ENCODE peak calls at places on chromosomes 12 and 14, in six cellular contexts. W, G, Z, A, Y and D are unnamed samples.

GRCh38 chr14:92549096-92549852 is 35.7 kb downstream of the RIN3 start:
- DNase-seq in W (no peak), G (no peak), Z (no peak), A (no peak), Y (no peak), D (peak)

GRCh38 chr12:70885952-70886351 is 34.6 kb downstream of the PTPRR start:
- DNase-seq in W (no peak), G (no peak), Z (no peak), A (no peak), Y (no peak), D (no peak)

GRCh38 chr14:58733451-58734208 is 95.9 kb downstream of the DACT1 start:
- DNase-seq in W (no peak), G (no peak), Z (no peak), A (no peak), Y (no peak), D (no peak)

GRCh38 chr14:22088614-22089359 is 415.2 kb upstream of the OR4E1 start:
- DNase-seq in W (no peak), G (no peak), Z (no peak), A (no peak), Y (no peak), D (no peak)

GRCh38 chr14:79136437-79137430 is 966.6 kb downstream of the NRXN3 start:
- DNase-seq in W (no peak), G (no peak), Z (no peak), A (no peak), Y (no peak), D (no peak)

GRCh38 chr12:132153501-132154340 is 9.5 kb downstream of the NOC4L start:
- DNase-seq in W (peak), G (no peak), Z (peak), A (peak), Y (peak), D (peak)

GRCh38 chr12:15629761-15630160 is 159.4 kb downstream of the EPS8 start:
- DNase-seq in W (no peak), G (no peak), Z (peak), A (no peak), Y (no peak), D (no peak)

GRCh38 chr12:70660620-70661219 is 23.5 kb upstream of the PTPRB start:
- DNase-seq in W (no peak), G (no peak), Z (peak), A (no peak), Y (no peak), D (no peak)

GRCh38 chr14:105857816-105858675 is 331.7 kb downstream of the TMEM121 start:
- DNase-seq in W (no peak), G (no peak), Z (no peak), A (peak), Y (no peak), D (peak)

GRCh38 chr14:102525213-102526143 is 15.9 kb upstream of the ANKRD9 start:
- DNase-seq in W (no peak), G (no peak), Z (peak), A (peak), Y (peak), D (no peak)

GRCh38 chr12:26188132-26188531 is 7.2 kb upstream of the SSPN start:
- DNase-seq in W (no peak), G (no peak), Z (no peak), A (no peak), Y (no peak), D (no peak)

GRCh38 chr12:50402270-50403000 is 1.8 kb downstream of the LARP4 start:
- DNase-seq in W (no peak), G (no peak), Z (no peak), A (no peak), Y (no peak), D (no peak)

GRCh38 chr14:100849432-100849831 is 23.5 kb downstream of the MEG3 start:
- DNase-seq in W (no peak), G (no peak), Z (no peak), A (no peak), Y (no peak), D (no peak)

GRCh38 chr14:104546021-104546491 is 33.5 kb upstream of the C14orf180 start:
- DNase-seq in W (no peak), G (no peak), Z (no peak), A (no peak), Y (no peak), D (no peak)

GRCh38 chr12:42186793-42187192 is 42.1 kb upstream of the GXYLT1 start:
- DNase-seq in W (no peak), G (no peak), Z (no peak), A (no peak), Y (no peak), D (no peak)

GRCh38 chr14:24215495-24216344 is at the start of gene MDP1:
- DNase-seq in W (peak), G (peak), Z (peak), A (peak), Y (peak), D (peak)
- TF ChIP-seq EP300 in W (no peak), G (no peak), Z (no peak), A (no peak), Y (peak), D (no peak)

DNA sequence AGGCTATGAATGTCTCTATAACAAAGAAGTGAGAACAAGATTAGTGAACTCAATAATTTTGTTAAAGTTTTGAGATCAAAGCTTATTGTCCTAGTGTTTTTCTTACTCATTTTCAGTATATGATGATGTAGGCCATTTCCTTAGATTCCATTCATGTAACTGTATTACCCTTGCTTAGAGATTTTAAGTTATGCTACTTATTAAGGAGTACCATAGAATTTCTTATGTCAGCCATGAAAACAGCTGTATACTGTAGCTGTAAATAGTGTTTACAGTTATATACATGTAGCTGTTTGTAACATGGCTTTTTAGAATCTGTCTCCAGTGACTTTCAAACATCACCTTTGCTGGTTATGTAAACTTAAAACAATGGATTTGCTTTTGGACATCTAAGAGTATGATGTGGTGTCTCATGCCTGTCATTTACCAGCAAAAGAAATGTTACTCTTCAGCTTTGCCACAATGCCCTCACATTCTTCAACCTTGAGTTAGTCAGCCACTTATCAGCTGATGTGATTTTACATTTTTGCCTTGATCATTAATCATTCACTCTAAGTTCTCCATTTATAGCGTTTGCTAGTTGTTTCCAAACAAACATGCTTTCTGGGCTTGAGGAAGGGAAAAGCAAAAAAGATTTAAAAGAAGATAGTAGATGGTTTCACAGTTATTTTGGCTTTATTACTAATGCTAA is 55.5 kb downstream of the SLC16A7 start:
- DNase-seq in W (no peak), G (no peak), Z (peak), A (no peak), Y (peak), D (no peak)
- H3K27ac ChIP-seq in W (no peak), G (no peak), Z (no peak), A (no peak), Y (no peak), D (no peak)

GRCh38 chr12:92034858-92035401 is 110.7 kb downstream of the BTG1 start:
- DNase-seq in W (no peak), G (peak), Z (peak), A (peak), Y (peak), D (peak)
- TF ChIP-seq EP300 in W (no peak), G (peak), Z (no peak), A (no peak), Y (peak), D (no peak)

GRCh38 chr14:63282997-63283396 is 35.7 kb downstream of the GPHB5 start:
- DNase-seq in W (no peak), G (no peak), Z (no peak), A (no peak), Y (no peak), D (no peak)

GRCh38 chr14:63287661-63288483 is 30.9 kb downstream of the GPHB5 start:
- DNase-seq in W (no peak), G (no peak), Z (no peak), A (no peak), Y (no peak), D (no peak)

GRCh38 chr14:63286071-63286470 is 32.7 kb downstream of the GPHB5 start:
- DNase-seq in W (no peak), G (no peak), Z (no peak), A (no peak), Y (no peak), D (no peak)

GRCh38 chr14:63288853-63289252 is 29.9 kb downstream of the GPHB5 start:
- DNase-seq in W (no peak), G (no peak), Z (no peak), A (no peak), Y (no peak), D (no peak)

DNA sequence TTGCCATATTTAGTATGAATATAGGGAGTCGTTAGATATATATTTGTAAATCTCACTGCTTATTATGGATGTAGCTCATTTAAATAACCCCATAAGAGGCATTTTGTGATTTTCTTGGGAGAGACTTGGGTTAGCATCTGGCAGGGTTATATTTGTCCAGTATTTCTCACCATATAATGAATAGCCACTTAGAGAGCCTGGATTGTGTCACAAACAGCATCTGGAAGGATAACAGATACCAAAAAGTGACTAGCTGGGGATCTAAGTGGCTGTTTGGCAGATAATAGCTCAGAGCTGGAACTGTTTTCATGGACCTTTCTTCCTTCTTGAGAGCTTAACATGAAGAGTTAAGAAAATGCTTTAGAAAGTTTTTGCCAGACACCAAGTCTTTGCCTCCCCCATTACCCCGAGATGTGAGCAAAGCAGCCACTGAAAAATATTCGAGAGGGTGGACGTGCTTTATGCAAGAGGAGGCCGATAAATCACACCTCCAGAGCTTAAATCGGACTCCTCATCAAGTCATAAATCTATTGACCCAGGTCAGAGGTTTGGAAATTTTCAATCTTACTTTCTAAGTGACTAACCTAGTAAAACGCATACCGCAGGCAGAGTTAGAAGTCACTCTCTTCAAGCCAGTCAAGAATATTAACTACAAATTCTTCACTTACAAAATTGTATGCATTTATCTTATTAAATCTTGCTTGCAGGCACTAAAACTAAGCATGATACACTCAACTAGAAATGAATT is 35.1 kb downstream of the GPHB5 start:
- DNase-seq in W (no peak), G (no peak), Z (no peak), A (no peak), Y (no peak), D (no peak)
- H3K27ac ChIP-seq in W (no peak), G (no peak), Z (no peak), A (peak), Y (no peak), D (no peak)

DNA sequence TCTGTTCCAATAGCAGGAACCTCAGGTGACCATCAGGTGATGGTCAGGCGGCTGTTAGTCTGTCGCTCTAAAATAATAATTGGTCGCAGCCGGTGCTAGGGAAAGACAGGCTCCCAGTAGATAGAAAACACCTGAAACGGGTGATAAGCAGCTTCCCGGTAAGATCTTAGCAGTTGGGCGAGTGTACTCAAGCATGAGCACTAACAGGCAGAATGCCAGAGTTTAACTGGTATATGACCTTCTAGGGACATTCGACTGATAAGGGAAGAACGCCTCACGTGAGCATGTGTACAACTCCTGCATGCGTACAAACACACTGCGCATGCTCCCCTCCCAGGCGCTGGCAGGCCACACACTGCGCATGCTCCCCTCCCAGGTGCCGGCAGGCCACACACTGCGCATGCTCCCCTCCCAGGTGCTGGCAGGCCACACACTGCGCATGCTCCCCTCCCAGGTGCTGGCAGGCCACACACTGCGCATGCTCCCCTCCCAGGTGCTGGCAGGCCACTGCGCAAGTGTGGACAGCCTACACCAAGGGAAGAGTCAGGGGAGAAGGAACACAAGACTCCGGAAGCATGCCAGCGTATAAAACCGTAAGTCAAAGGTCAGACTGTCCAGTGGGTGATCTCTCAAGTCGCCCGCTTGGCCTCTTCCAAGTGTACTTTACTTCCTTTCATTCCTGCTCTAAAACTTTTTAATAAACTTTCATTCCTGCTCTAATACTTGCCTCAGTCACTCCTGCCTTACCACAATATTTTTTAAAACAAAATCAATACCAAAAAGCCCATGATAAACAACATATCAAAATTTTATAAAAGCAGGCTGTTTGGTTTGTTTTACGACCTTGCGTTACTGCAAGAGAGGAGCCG is 24.5 kb downstream of the GPRC5D start:
- DNase-seq in W (no peak), G (no peak), Z (peak), A (peak), Y (peak), D (peak)
- TF ChIP-seq EP300 in W (no peak), G (no peak), Z (no peak), A (no peak), Y (no peak), D (no peak)

DNA sequence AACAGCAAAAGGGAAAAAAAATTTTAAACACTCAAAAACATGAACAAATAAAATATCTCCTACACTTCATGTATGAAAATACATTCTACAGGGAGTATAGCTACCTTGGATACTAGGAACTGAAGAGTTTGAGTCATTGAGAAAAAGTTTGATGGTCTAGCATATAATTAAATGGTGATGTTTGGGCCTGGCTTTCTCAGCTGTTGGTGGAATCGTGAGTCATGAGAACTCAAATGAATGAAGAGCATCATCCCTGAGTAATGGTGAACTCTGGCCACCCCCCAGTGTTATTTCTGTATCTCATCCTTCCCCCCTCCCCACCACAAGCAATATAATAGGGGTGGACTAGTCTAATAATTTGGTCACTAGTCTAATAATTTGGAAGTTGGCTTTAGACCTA is 6.7 kb upstream of the SLC6A15 start:
- DNase-seq in W (no peak), G (no peak), Z (no peak), A (no peak), Y (no peak), D (no peak)
- H3K27ac ChIP-seq in W (no peak), G (no peak), Z (no peak), A (no peak), Y (no peak), D (no peak)